ENCODE peak calls at places on chromosomes 2 and 18, in five cellular contexts. U is tibial artery, B is neural progenitor cell, M is spleen, A is hepatocyte. G is an unnamed sample.

GRCh38 chr2:74077636-74078035 is 70.1 kb downstream of the BOLA3 start:
- DNase-seq in U (no peak), B (no peak), M (no peak), A (no peak), G (no peak)

GRCh38 chr18:79679552-79680099 is at the start of gene CTDP1:
- DNase-seq in U (peak), B (peak), M (peak), A (peak), G (peak)

GRCh38 chr18:79139206-79139605 is 70.0 kb downstream of the ATP9B start:
- DNase-seq in U (no peak), B (no peak), M (no peak), A (no peak), G (no peak)

GRCh38 chr2:134453476-134453875 is 199.6 kb downstream of the MGAT5 start:
- DNase-seq in U (no peak), B (no peak), M (no peak), A (no peak), G (no peak)

GRCh38 chr2:17479875-17480274 is 38.4 kb downstream of the RAD51AP2 start:
- DNase-seq in U (no peak), B (no peak), M (no peak), A (peak), G (peak)

GRCh38 chr2:236769981-236770671 is 200.5 kb downstream of the ACKR3 start:
- DNase-seq in U (no peak), B (no peak), M (no peak), A (peak), G (peak)

GRCh38 chr18:55096261-55097026 is 137.2 kb upstream of the CCDC68 start:
- DNase-seq in U (peak), B (peak), M (no peak), A (peak), G (peak)

GRCh38 chr2:109213646-109214417 is 84.8 kb downstream of the SH3RF3 start:
- DNase-seq in U (no peak), B (no peak), M (no peak), A (peak), G (no peak)

GRCh38 chr2:143193121-143193520 is 63.9 kb downstream of the ARHGAP15 start:
- DNase-seq in U (no peak), B (no peak), M (no peak), A (no peak), G (no peak)

GRCh38 chr2:151688719-151689118 is 45.6 kb downstream of the NEB start:
- DNase-seq in U (no peak), B (no peak), M (no peak), A (no peak), G (no peak)

GRCh38 chr2:66581461-66582363 is 146.8 kb downstream of the MEIS1 start:
- DNase-seq in U (no peak), B (peak), M (peak), A (peak), G (no peak)

GRCh38 chr2:165596788-165597187 is 127.3 kb downstream of the CSRNP3 start:
- DNase-seq in U (no peak), B (no peak), M (no peak), A (no peak), G (no peak)

GRCh38 chr2:8168007-8168717 is 513.7 kb upstream of the ID2 start:
- DNase-seq in U (no peak), B (no peak), M (no peak), A (no peak), G (no peak)

GRCh38 chr18:3130344-3130743 is 89.4 kb downstream of the MYOM1 start:
- DNase-seq in U (no peak), B (no peak), M (no peak), A (no peak), G (no peak)

GRCh38 chr2:33236457-33236856 is 240.0 kb upstream of the RASGRP3 start:
- DNase-seq in U (no peak), B (no peak), M (no peak), A (no peak), G (no peak)

DNA sequence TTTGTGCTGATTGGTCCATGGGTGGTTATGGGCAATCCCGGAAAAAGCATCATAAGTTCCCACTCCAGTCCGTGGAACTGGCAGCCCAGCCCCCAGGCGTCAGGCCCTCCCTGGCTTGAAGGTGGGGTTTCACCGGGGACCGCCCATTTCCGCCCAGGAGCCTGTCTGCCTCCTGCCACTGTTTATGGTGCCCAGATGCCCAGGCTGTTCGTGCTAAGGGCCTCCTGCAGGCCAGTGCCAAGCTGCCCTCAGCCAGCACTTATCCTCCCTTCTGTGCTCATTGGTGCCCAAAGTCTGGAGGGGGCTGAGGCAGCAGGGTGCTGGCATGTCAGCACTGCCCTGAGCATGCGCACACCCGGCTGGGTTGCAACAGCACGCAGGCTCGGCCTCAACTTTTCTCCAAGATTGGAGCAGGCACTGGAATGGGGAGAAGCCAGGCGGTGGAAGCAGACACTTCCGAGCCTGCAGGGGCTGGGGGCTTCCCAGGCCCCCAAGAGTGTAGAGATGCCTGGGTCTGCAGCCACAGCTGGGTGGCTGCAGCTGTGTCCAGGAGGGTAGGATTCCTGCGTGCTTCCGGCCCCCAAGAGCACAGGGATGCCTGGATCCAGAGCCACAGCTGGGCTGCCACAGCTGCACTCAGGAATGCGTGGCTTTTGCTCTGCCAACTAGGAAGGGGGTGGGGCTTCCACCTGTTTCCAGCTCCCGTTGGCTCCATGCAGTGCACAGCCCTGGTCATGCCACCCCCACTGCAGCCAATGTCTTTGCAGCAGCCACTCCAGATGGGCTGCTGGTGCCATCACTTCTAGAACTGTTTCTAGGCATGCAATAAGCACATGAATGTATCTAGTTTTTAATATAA is 74.0 kb downstream of the AGPS start:
- DNase-seq in U (no peak), B (peak), M (no peak), A (no peak), G (no peak)
- TF ChIP-seq CTCF in U (no peak), B (no peak), M (no peak), A (no peak), G (no peak)

GRCh38 chr2:201502713-201503112 is 51.2 kb downstream of the STRADB start:
- DNase-seq in U (no peak), B (no peak), M (no peak), A (no peak), G (no peak)

GRCh38 chr2:201513271-201513670 is 61.7 kb downstream of the STRADB start:
- DNase-seq in U (no peak), B (no peak), M (no peak), A (no peak), G (no peak)

DNA sequence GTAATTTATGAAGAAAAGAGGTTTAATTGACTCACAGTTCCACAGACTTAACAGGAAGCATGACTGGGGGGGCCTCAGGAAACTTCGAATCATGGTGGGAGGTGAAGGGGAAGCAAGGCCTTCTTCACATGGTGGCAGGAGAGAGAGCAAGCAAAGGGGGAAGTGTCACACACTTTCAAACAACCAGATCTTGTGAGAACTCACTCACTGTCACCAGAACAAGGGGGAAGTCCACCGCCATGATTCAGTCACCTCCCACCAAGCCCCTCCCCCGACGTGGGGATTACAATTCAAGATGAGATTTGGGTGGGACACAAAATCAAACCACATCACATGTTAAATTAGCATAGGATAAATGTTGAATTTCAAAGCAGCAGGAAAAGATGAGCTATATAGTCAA is 56.2 kb downstream of the STRADB start:
- DNase-seq in U (no peak), B (no peak), M (no peak), A (no peak), G (no peak)
- H3K4me3 ChIP-seq in U (no peak), B (no peak), M (no peak), A (no peak), G (no peak)

GRCh38 chr2:238126775-238127164 is 11.7 kb upstream of the KLHL30 start:
- DNase-seq in U (no peak), B (no peak), M (no peak), A (no peak), G (no peak)

GRCh38 chr2:238129166-238130010 is 9.1 kb upstream of the KLHL30 start:
- DNase-seq in U (no peak), B (no peak), M (peak), A (no peak), G (no peak)

GRCh38 chr2:238128061-238129040 is 10.1 kb upstream of the KLHL30 start:
- DNase-seq in U (no peak), B (no peak), M (peak), A (no peak), G (no peak)

GRCh38 chr2:238126338-238126737 is 12.1 kb upstream of the KLHL30 start:
- DNase-seq in U (no peak), B (no peak), M (no peak), A (no peak), G (no peak)

DNA sequence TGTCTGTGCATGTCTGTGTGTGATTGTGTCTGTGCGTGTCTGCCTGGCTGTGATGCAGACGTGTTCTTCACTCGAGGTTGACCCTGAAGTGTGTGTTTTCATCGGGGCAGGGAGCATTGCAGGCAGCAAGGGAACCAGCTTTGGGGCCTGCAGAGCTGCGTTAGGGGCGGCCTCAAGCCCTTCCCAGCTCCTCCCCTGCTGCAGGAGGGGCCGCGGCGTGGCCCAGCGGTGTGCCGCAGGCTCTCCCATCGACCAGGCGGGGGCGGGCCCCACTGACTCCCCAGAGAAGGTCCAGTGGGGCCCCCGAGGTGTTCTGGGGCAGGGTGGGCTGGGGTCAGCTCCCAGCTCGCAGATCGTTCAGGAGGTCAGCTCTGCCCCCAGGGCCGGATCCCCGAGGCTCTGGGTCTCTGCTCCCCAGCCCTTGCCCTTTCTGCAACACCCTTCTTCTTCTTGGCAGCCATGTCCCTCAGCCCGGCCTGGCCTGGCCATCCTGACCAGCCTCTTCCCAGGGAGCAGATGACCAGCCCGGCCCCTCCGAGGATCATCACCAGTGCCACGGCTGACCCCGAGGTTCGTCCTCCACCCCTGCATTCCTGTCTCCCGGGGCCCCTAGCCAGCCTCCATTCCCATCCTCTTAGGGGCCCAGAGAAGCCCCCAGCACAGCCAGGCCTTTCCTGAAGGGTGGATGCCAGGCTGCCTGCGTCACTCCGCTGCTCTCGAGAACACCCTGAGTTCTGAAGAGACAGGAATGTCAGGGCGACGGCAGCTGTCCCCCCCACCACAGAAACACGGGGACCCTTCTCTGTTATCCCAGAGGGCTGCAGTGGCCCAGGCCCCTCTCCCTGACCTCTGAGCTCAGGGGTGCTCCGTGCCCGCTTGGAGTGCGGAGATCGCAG is 11.1 kb upstream of the KLHL30 start:
- DNase-seq in U (no peak), B (peak), M (peak), A (no peak), G (no peak)
- TF ChIP-seq CTCF in U (no peak), B (no peak), M (no peak), A (no peak), G (no peak)

DNA sequence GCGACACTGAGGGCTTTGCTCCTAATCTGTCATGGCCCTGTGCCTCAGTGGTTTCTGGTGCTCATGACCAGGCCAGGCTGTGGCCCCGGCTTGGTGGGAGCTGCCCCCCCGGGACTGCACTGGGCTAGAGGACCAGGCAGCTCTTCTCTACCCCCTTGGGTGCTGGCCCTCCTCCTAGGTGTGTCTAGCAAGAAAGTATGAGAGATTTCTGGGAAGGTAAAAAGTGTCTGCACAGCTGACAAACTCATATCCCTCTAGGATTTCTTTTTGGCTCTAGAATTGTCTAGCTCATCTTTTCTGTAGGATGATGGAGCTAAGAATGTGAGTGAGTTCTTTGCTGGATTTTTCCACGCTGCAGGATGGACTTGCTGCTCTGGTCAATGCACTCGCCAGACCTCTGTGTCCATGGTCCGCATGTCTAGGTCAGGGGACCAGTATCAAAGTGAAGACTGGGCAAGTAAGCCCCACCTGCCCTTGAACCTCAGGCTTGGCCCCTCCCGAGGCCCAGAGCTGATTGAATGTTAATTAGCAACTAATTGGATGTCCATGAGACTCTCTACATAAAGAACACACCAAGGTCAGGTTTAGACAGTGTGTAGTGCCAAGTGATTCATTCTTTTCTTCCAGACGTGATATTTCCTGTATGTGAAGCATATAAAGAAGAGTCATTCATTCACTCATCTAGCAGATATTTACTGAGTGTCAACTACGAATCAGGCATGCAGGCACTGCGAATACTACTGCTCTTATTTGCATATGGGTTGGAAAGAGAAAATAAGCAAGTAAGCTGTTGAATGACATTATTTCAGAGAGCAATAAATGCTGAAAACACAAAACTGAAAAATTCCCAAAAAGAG is 15.6 kb upstream of the PSD4 start:
- DNase-seq in U (no peak), B (no peak), M (no peak), A (no peak), G (no peak)
- H3K4me3 ChIP-seq in U (peak), B (peak), M (peak), A (peak), G (peak)